ENCODE peak calls at places on chromosomes 3 and 15, in four cellular contexts. One of them, this sample, is unnamed.

GRCh38 chr3:109687626-109688025 is 350.3 kb upstream of the DPPA4 start:
- DNase-seq in H9: no peak
- DNase-seq in H1: no peak
- DNase-seq in mesendoderm: peak; percentile 3
- DNase-seq in this sample: no peak

GRCh38 chr15:26580943-26581342 is 191.9 kb downstream of the GABRB3 start:
- DNase-seq in H9: no peak
- DNase-seq in H1: no peak
- DNase-seq in mesendoderm: no peak
- DNase-seq in this sample: no peak

GRCh38 chr3:67460841-67461240 is 193.6 kb downstream of the SUCLG2 start:
- DNase-seq in H9: no peak
- DNase-seq in H1: no peak
- DNase-seq in mesendoderm: no peak
- DNase-seq in this sample: peak; percentile 31

GRCh38 chr3:73600293-73600938 is 24.3 kb downstream of the PDZRN3 start:
- DNase-seq in H9: no peak
- DNase-seq in H1: no peak
- DNase-seq in mesendoderm: no peak
- DNase-seq in this sample: peak; percentile 42

GRCh38 chr15:81480645-81481053 is 106.6 kb upstream of the TMC3 start:
- DNase-seq in H9: peak; percentile 45
- DNase-seq in H1: peak; percentile 54
- DNase-seq in mesendoderm: peak; percentile 46
- DNase-seq in this sample: peak; percentile 69

GRCh38 chr15:30791776-30792175 is 111.9 kb upstream of the FAN1 start:
- DNase-seq in H9: no peak
- DNase-seq in H1: no peak
- DNase-seq in mesendoderm: no peak
- DNase-seq in this sample: no peak

GRCh38 chr3:32840086-32840841 is 22.5 kb downstream of the TRIM71 start:
- DNase-seq in H9: peak; percentile 74
- DNase-seq in H1: no peak
- DNase-seq in mesendoderm: peak; percentile 87
- DNase-seq in this sample: no peak

GRCh38 chr15:80777836-80778620 is 1.1 kb upstream of the CEMIP start:
- DNase-seq in H9: no peak
- DNase-seq in H1: no peak
- DNase-seq in mesendoderm: no peak
- DNase-seq in this sample: no peak

GRCh38 chr15:86317379-86317745 is 237.7 kb downstream of the AGBL1 start:
- DNase-seq in H9: no peak
- DNase-seq in H1: no peak
- DNase-seq in mesendoderm: no peak
- DNase-seq in this sample: no peak

GRCh38 chr3:123587399-123587798 is 2.5 kb upstream of the HACD2 start:
- DNase-seq in H9: no peak
- DNase-seq in H1: no peak
- DNase-seq in mesendoderm: no peak
- DNase-seq in this sample: no peak
- H3K56ac ChIP-seq in H9: no peak overlapping the region
- H3K56ac ChIP-seq in H1: no peak overlapping the region
- H3K56ac ChIP-seq in mesendoderm: no peak overlapping the region
- H3K56ac ChIP-seq in this sample: no peak overlapping the region

GRCh38 chr3:35829499-35829898 is 190.2 kb downstream of the ARPP21 start:
- DNase-seq in H9: no peak
- DNase-seq in H1: no peak
- DNase-seq in mesendoderm: no peak
- DNase-seq in this sample: no peak
- H3K56ac ChIP-seq in H9: no peak overlapping the region
- H3K56ac ChIP-seq in H1: no peak overlapping the region
- H3K56ac ChIP-seq in mesendoderm: no peak overlapping the region
- H3K56ac ChIP-seq in this sample: no peak overlapping the region

DNA sequence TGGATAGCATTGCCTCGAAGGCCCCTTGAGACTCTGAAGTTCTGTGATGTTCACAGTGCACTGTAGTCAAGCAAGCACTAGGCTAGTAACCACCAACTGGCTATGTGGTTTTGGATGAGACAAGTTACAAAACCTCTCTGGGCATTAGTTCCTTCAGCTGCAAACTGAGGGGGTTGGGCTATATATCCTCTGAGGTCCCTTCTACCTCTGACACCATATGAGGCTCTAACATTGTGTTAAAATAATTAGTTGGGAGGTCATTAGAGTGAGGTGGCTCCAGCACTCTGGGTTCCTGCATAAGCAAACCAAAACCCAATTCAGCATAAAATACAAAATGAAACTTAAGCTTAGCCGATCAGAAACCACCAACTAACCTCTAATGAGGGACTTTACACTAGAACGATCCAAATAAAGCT is 209.5 kb upstream of the LRRN1 start:
- DNase-seq in H9: no peak
- DNase-seq in H1: no peak
- DNase-seq in mesendoderm: no peak
- DNase-seq in this sample: no peak
- H3K56ac ChIP-seq in H9: no peak overlapping the region
- H3K56ac ChIP-seq in H1: no peak overlapping the region
- H3K56ac ChIP-seq in mesendoderm: no peak overlapping the region
- H3K56ac ChIP-seq in this sample: no peak overlapping the region

GRCh38 chr15:99131441-99132023 is 26.7 kb downstream of the SYNM start:
- DNase-seq in H9: no peak
- DNase-seq in H1: no peak
- DNase-seq in mesendoderm: no peak
- DNase-seq in this sample: no peak
- H3K56ac ChIP-seq in H9: no peak overlapping the region
- H3K56ac ChIP-seq in H1: no peak overlapping the region
- H3K56ac ChIP-seq in mesendoderm: no peak overlapping the region
- H3K56ac ChIP-seq in this sample: no peak overlapping the region

GRCh38 chr3:183074881-183075280 is 24.4 kb downstream of the MCCC1 start:
- DNase-seq in H9: no peak
- DNase-seq in H1: no peak
- DNase-seq in mesendoderm: no peak
- DNase-seq in this sample: no peak
- H3K56ac ChIP-seq in H9: no peak overlapping the region
- H3K56ac ChIP-seq in H1: no peak overlapping the region
- H3K56ac ChIP-seq in mesendoderm: no peak overlapping the region
- H3K56ac ChIP-seq in this sample: no peak overlapping the region

GRCh38 chr15:78968114-78968513 is 23.3 kb upstream of the CTSH start:
- DNase-seq in H9: no peak
- DNase-seq in H1: no peak
- DNase-seq in mesendoderm: no peak
- DNase-seq in this sample: no peak
- H3K56ac ChIP-seq in H9: no peak overlapping the region
- H3K56ac ChIP-seq in H1: no peak overlapping the region
- H3K56ac ChIP-seq in mesendoderm: no peak overlapping the region
- H3K56ac ChIP-seq in this sample: no peak overlapping the region

DNA sequence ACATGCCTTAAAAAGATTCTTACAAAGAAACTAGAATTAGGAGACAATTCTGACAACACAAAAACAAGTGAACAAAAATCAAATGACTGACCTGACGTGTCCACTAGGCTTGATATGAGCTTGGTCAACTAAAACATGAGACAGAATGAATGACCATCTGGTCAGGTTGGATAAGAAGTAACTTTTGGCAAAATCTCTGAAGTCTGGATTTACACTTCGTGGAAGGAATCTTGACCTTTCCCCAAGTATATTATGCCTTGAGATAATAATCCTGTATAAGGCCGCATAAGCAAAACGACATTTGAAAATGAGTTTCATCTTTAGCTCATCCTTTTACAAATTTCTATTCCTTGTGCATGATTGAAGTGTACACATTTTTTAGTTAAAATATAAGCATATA is 1.1 kb upstream of the TF start:
- DNase-seq in H9: no peak
- DNase-seq in H1: no peak
- DNase-seq in mesendoderm: no peak
- DNase-seq in this sample: no peak
- H3K56ac ChIP-seq in H9: no peak overlapping the region
- H3K56ac ChIP-seq in H1: no peak overlapping the region
- H3K56ac ChIP-seq in mesendoderm: no peak overlapping the region
- H3K56ac ChIP-seq in this sample: no peak overlapping the region

GRCh38 chr15:63528138-63528659 is 23.8 kb downstream of the USP3 start:
- DNase-seq in H9: no peak
- DNase-seq in H1: no peak
- DNase-seq in mesendoderm: no peak
- DNase-seq in this sample: no peak
- H3K56ac ChIP-seq in H9: no peak overlapping the region
- H3K56ac ChIP-seq in H1: no peak overlapping the region
- H3K56ac ChIP-seq in mesendoderm: no peak overlapping the region
- H3K56ac ChIP-seq in this sample: no peak overlapping the region

DNA sequence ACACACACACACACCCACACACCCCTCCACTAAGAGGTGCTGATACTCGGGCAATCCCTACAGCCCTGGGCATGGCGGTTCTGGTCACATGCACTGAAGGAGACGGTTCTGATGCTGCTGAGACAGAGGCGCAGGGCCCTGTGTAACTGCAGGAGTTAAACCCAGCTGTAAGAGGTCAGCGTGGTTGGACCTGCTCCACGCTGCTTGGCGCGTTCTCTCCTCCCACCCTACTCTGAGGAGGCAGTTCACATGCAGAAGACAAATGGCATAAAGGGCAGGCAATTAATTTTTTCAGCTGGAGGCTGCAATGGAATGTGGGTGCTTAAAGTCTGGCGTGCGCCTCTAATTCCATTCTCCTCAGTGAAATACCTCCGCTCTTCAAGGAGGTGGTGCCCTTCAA is 35.2 kb downstream of the GRK7 start:
- DNase-seq in H9: no peak
- DNase-seq in H1: no peak
- DNase-seq in mesendoderm: no peak
- DNase-seq in this sample: no peak
- H3K56ac ChIP-seq in H9: no peak overlapping the region
- H3K56ac ChIP-seq in H1: no peak overlapping the region
- H3K56ac ChIP-seq in mesendoderm: no peak overlapping the region
- H3K56ac ChIP-seq in this sample: no peak overlapping the region